ENCODE peak calls at places on chromosomes 5 and 9, in seven cellular contexts. Y, C, B, E, Q, I and J are unnamed samples. For H3K9me3, the result is how much of the 10 kb centered on the place peaks cover.

GRCh38 chr9:133812941-133813748 is 75.0 kb upstream of the SARDH start:
- DNase-seq in Q (no peak), E (no peak), Y (no peak), B (no peak), I (no peak), C (no peak), J (no peak)

GRCh38 chr5:173310861-173311515 is 17.2 kb downstream of the STC2 start:
- DNase-seq in Y (no peak), E (no peak), C (peak), B (no peak), I (no peak), Q (peak), J (no peak)

GRCh38 chr5:56852228-56853000 is 37.1 kb downstream of the MAP3K1 start:
- DNase-seq in B (no peak), C (no peak), Y (no peak), Q (no peak), E (no peak), I (no peak), J (no peak)

GRCh38 chr9:105281926-105282325 is 37.5 kb downstream of the SLC44A1 start:
- DNase-seq in B (no peak), Q (no peak), Y (no peak), I (no peak), C (no peak), E (no peak), J (no peak)

GRCh38 chr5:128213340-128213739 is 129.8 kb downstream of the SLC12A2 start:
- DNase-seq in Q (no peak), B (no peak), E (peak), Y (peak), C (peak), I (no peak), J (peak)

GRCh38 chr9:8783999-8784398 is 984.4 kb upstream of the DMAC1 start:
- DNase-seq in C (no peak), Q (no peak), E (no peak), I (no peak), B (no peak), Y (no peak), J (no peak)

GRCh38 chr5:74493426-74493825 is 147.1 kb downstream of the ENC1 start:
- DNase-seq in B (no peak), Y (no peak), E (no peak), I (no peak), C (no peak), Q (no peak), J (no peak)

GRCh38 chr9:129596541-129597328 is 24.2 kb downstream of the C9orf50 start:
- DNase-seq in E (peak), Q (peak), B (no peak), C (peak), Y (peak), I (no peak), J (peak)

GRCh38 chr5:95068303-95068702 is 216.6 kb downstream of the MCTP1 start:
- DNase-seq in E (no peak), Q (no peak), B (no peak), C (no peak), I (no peak), Y (no peak), J (no peak)

GRCh38 chr9:94912700-94913249 is 186.3 kb downstream of the AOPEP start:
- DNase-seq in C (no peak), E (peak), B (no peak), Q (no peak), I (no peak), Y (no peak), J (no peak)

GRCh38 chr5:125835293-125836172 is 587.7 kb upstream of the GRAMD2B start:
- DNase-seq in C (peak), I (no peak), E (peak), Y (peak), B (no peak), Q (peak), J (peak)

GRCh38 chr9:73118898-73119554 is 32.6 kb upstream of the ANXA1 start:
- DNase-seq in E (no peak), B (no peak), C (no peak), Q (no peak), I (no peak), Y (no peak), J (no peak)

GRCh38 chr5:141343242-141343952 is at the start of gene PCDHGA3:
- DNase-seq in Y (no peak), Q (no peak), C (no peak), I (no peak), B (no peak), E (peak), J (no peak)

GRCh38 chr5:65043843-65044359 is 275.2 kb downstream of the CWC27 start:
- DNase-seq in Y (no peak), E (no peak), B (no peak), C (no peak), I (no peak), Q (no peak), J (no peak)

DNA sequence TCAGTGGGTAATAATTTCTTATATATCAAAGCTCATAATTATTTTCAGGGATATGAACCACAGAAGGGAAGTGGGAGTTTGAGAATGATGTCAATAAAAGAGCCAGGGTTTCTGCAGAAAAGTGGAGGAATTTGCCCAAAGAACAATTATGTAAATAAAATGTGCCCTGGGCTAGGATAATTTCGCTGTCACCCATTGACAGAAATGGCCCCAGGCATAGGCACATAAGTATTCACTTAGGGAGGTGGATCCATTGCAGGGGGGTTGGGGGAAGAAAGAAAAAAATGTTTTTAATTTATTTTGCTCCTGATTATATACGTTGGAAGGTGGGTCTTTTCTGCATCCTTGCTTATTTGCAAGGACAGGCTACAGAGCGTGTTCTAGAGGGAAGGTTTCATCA is 135.1 kb upstream of the IRX2 start:
- DNase-seq in B (no peak), Q (no peak), I (no peak), Y (no peak), C (no peak), E (no peak), J (no peak)
- H3K9me3 ChIP-seq in B (under half), Q (under half), I (under half), Y (under half), C (under half), E (under half), J (under half)

GRCh38 chr5:3030511-3031165 is 279.2 kb upstream of the IRX2 start:
- DNase-seq in C (no peak), I (no peak), E (no peak), Q (no peak), B (no peak), Y (no peak), J (no peak)
- H3K9me3 ChIP-seq in C (under half), I (under half), E (under half), Q (under half), B (under half), Y (under half), J (under half)

DNA sequence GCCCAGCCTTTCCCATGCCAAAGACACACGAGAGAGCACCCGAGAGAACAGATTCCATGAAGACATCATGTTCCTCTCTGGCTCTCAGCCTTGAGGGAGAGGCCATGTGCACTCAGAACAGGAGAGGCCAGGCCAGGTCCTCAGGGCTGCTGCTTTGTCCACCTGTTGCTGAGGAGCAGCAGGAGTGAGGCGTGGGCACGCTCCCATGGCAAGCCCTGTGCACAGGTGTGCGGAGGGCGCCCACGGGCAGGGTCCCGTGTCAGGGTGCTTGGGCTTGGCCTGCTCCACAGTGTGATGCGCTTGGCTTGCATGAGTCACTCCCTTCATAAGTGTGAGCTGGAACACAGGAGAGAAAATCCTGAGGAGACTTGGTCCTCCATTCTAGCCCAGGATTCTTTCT is 27.4 kb downstream of the ZNF354A start:
- DNase-seq in Q (no peak), B (no peak), Y (no peak), I (no peak), E (no peak), C (no peak), J (no peak)
- H3K9me3 ChIP-seq in Q (half or more), B (under half), Y (under half), I (under half), E (under half), C (under half), J (under half)

GRCh38 chr9:115423646-115424045 is 305.7 kb upstream of the TNC start:
- DNase-seq in C (no peak), B (no peak), Y (no peak), Q (no peak), I (no peak), E (no peak), J (no peak)

GRCh38 chr9:115425614-115426013 is 307.7 kb upstream of the TNC start:
- DNase-seq in I (no peak), Y (no peak), E (no peak), B (no peak), Q (no peak), C (no peak), J (no peak)

DNA sequence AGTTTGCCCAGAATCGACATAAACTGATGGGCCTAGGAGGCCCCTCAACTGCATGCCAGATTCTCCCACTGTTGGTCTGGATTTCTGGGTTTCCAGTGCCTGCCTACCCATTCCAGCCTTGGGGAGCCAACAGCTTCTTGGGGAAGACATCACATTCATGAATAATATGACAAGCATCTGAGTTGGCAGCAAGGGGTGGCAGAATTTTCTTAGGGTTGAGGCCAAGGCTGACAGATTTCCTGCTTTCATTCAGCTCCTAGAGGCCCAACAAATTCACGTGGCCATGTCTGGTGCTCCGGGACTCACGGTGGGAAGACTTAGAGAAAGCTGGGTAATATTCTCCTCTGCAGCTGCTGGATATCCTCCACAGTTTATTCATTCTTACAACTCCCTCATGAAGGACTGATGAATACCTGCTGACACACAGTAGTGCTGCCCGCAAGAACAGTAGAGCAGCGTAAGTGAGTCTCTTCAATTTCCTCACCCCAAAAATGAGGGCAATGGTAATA is 305.0 kb upstream of the TNC start:
- DNase-seq in I (peak), E (no peak), B (no peak), C (no peak), Y (no peak), Q (no peak), J (no peak)
- H3K9me3 ChIP-seq in I (under half), E (half or more), B (under half), C (under half), Y (under half), Q (half or more), J (under half)

GRCh38 chr9:13383216-13383615 is 103.7 kb upstream of the MPDZ start:
- DNase-seq in E (no peak), Q (no peak), B (no peak), Y (no peak), I (no peak), C (no peak), J (no peak)

GRCh38 chr9:13388157-13388556 is 108.7 kb upstream of the MPDZ start:
- DNase-seq in C (no peak), I (no peak), Q (no peak), E (no peak), Y (no peak), B (no peak), J (no peak)

GRCh38 chr9:13387668-13388124 is 108.2 kb upstream of the MPDZ start:
- DNase-seq in E (no peak), C (no peak), I (no peak), B (no peak), Q (no peak), Y (no peak), J (no peak)

GRCh38 chr9:13386324-13386723 is 106.8 kb upstream of the MPDZ start:
- DNase-seq in B (no peak), C (no peak), I (no peak), Y (no peak), Q (no peak), E (no peak), J (no peak)

GRCh38 chr9:13386935-13387667 is 107.6 kb upstream of the MPDZ start:
- DNase-seq in Y (no peak), E (no peak), Q (no peak), B (no peak), I (no peak), C (no peak), J (no peak)
- H3K9me3 ChIP-seq in Y (under half), E (under half), Q (under half), B (under half), I (under half), C (under half), J (under half)